ENCODE peak calls at places on chromosomes 16 and 17, in five cellular contexts. C, J, P, I and D are unnamed samples.
A peak's percentile ranks its signal among the peaks of the same experiment; 100 is the strongest.

GRCh38 chr17:49404371-49404770 is 10.3 kb downstream of the PHB1 start:
- DNase-seq in C (no peak), J (no peak), P (no peak), I (no peak), D (no peak)

GRCh38 chr17:15883617-15884111 is 61.3 kb upstream of the ADORA2B start:
- DNase-seq in C (no peak), J (no peak), P (no peak), I (no peak), D (no peak)

GRCh38 chr16:80175011-80175410 is 365.8 kb upstream of the DYNLRB2 start:
- DNase-seq in C (no peak), J (no peak), P (no peak), I (no peak), D (no peak)

GRCh38 chr16:20249247-20249646 is 78.1 kb downstream of the GP2 start:
- DNase-seq in C (no peak), J (no peak), P (no peak), I (no peak), D (no peak)

GRCh38 chr16:74592847-74593246 is 14.1 kb downstream of the GLG1 start:
- DNase-seq in C (no peak), J (no peak), P (no peak), I (no peak), D (no peak)

GRCh38 chr16:48117217-48118105 is 38.3 kb downstream of the ABCC12 start:
- DNase-seq in C (peak; percentile 53), J (no peak), P (peak; percentile 89), I (peak; percentile 29), D (no peak)

GRCh38 chr17:18993876-18994275 is 10.7 kb downstream of the FAM83G start:
- DNase-seq in C (no peak), J (no peak), P (no peak), I (no peak), D (no peak)

GRCh38 chr17:55433029-55433628 is 11.5 kb upstream of the MMD start:
- DNase-seq in C (no peak), J (no peak), P (no peak), I (no peak), D (no peak)

GRCh38 chr17:259341-259976 is 78.0 kb upstream of the DOC2B start:
- DNase-seq in C (no peak), J (peak; percentile 5), P (no peak), I (no peak), D (no peak)

GRCh38 chr16:80174416-80174815 is 366.4 kb upstream of the DYNLRB2 start:
- DNase-seq in C (no peak), J (no peak), P (no peak), I (no peak), D (no peak)

GRCh38 chr16:13560151-13560550 is 359.8 kb upstream of the ERCC4 start:
- DNase-seq in C (no peak), J (no peak), P (no peak), I (no peak), D (no peak)

GRCh38 chr17:78717431-78717980 is 64.6 kb downstream of the CYTH1 start:
- DNase-seq in C (no peak), J (peak; percentile 28), P (no peak), I (no peak), D (no peak)

GRCh38 chr16:12791340-12791739 is 12.3 kb downstream of the CPPED1 start:
- DNase-seq in C (no peak), J (no peak), P (no peak), I (no peak), D (no peak)

GRCh38 chr16:81296631-81297030 is 18.1 kb upstream of the GAN start:
- DNase-seq in C (no peak), J (no peak), P (no peak), I (no peak), D (no peak)

GRCh38 chr16:81371106-81371505 is 56.3 kb downstream of the GAN start:
- DNase-seq in C (no peak), J (no peak), P (no peak), I (no peak), D (no peak)

DNA sequence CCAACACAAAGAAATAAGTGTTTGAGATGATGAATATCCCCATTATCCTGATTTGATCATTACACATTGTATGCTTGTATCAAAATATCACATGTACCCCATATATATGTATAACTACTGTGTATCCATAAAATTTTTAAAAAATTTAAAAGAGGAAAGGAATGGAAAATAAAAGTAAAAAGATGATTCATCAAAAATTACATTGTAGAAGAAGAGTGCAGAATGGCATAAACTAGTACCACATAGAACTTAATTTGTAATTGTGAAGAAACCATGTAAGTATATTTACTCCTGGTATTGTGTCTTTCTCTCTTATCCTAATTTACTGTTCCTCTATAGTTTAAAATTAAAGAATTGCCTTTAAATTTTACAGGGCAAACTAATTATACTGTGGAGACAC is 11.5 kb upstream of the KRT10 start:
- DNase-seq in C (no peak), J (no peak), P (no peak), I (no peak), D (no peak)
- H3K27me3 ChIP-seq in C (no peaks in the 10 kb centered on the region), J (no peaks in the 10 kb centered on the region), P (no peaks in the 10 kb centered on the region), I (no peaks in the 10 kb centered on the region), D (no peaks in the 10 kb centered on the region)

DNA sequence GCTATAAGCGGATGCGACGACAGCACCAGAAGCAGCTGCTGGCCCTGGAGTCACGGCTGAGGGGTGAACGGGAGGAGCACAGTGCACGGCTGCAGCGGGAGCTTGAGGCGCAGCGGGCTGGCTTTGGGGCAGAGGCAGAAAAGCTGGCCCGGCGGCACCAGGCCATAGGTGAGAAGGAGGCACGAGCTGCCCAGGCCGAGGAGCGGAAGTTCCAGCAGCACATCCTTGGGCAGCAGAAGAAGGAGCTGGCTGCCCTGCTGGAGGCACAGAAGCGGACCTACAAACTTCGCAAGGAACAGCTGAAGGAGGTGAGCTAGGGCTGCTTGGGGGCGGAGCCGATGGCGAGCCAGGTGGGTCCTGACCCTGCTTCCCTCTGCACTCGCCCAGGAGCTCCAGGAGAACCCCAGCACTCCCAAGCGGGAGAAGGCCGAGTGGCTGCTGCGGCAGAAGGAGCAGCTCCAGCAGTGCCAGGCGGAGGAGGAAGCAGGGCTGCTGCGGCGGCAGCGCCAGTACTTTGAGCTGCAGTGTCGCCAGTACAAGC is 10.1 kb downstream of the HIRIP3 start:
- DNase-seq in C (no peak), J (no peak), P (no peak), I (no peak), D (no peak)
- H3K36me3 ChIP-seq in C (peaks cover 85% of the 10 kb centered on the region), J (no peaks in the 10 kb centered on the region), P (no peaks in the 10 kb centered on the region), I (peaks cover 75% of the 10 kb centered on the region), D (peaks cover 80% of the 10 kb centered on the region)

GRCh38 chr16:7333326-7333725 is 681 bp downstream of the RBFOX1 start:
- DNase-seq in C (no peak), J (no peak), P (no peak), I (no peak), D (no peak)
- H3K4me3 ChIP-seq in C (peak overlapping the region; percentile 25), J (no peak overlapping the region), P (no peak overlapping the region), I (no peak overlapping the region), D (no peak overlapping the region)

DNA sequence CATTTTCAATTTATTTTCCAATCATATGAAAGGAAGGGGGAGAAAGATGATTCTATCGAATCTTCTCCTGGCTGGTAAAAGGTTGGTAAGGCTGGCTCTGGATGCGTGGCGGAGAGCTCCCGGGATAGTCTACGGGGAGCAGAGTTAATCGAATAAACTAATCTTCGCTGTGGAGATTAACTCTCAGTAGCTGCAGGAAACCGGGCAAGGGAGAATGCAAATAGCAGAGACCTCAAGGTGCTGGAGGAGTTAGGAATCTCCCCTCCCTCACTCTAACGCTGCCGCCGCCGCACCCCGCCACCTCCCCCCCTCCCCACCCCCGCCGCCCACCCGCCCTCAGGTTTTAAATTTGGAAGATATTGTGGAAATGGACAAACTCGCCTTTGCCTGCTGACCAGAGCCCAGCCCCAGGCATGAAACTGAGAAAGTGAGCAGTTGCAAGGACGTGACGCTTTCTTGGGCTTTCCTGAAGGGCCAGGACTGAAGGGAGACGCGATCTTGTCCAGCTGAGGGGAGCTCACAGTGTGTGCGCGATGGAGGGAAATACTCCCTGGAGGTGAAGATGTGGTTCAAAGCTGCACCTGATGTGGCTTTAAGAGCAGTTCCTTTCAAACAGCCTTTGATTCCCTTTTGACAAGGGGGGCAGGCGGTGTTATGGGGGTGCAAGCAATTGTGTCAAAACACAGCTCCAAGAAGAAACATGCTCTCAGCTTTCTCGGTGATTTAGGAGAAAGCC is 308.2 kb upstream of the IRX3 start:
- DNase-seq in C (no peak), J (no peak), P (peak; percentile 55), I (no peak), D (no peak)
- H3K27me3 ChIP-seq in C (no peaks in the 10 kb centered on the region), J (no peaks in the 10 kb centered on the region), P (peaks cover 70% of the 10 kb centered on the region), I (peaks cover 2% of the 10 kb centered on the region), D (peaks cover 18% of the 10 kb centered on the region)

GRCh38 chr16:22348296-22348695 is 26.1 kb downstream of the CDR2 start:
- DNase-seq in C (no peak), J (no peak), P (no peak), I (no peak), D (no peak)
- H3K36me3 ChIP-seq in C (peaks cover 4% of the 10 kb centered on the region), J (no peaks in the 10 kb centered on the region), P (peaks cover 12% of the 10 kb centered on the region), I (peaks cover 76% of the 10 kb centered on the region), D (peaks cover 45% of the 10 kb centered on the region)